ENCODE peak calls at places on chromosomes 4 and X, in eight cellular contexts. D is NCI-H446; Z is cardiac fibroblast; Y is cardiac muscle cell; L is activated CD4-positive, CD25-positive, alpha-beta regulatory T cell treated with anti-CD3 and anti-CD28 coated beads, Interleukin-2, amount 50 U/mL, for 72 hours; W is aorta; F is GM12865; A is endothelial cell. K is an unnamed sample.

GRCh38 chrX:22950278-22951266 is 49.2 kb upstream of the DDX53 start:
- DNase-seq in D (peak), Y (peak), F (no peak), L (no peak), W (no peak), Z (peak), A (no peak), K (peak)

GRCh38 chr4:14701896-14702295 is 300.4 kb upstream of the CPEB2 start:
- DNase-seq in F (no peak), D (peak), W (no peak), Y (no peak), A (no peak), L (no peak), Z (peak), K (peak)

GRCh38 chrX:128800138-128800537 is 723.2 kb downstream of the SMARCA1 start:
- DNase-seq in D (no peak), W (no peak), F (no peak), Y (no peak), Z (no peak), A (no peak), L (no peak), K (no peak)

GRCh38 chr4:4461850-4462249 is 74.9 kb downstream of the NSG1 start:
- DNase-seq in A (no peak), W (no peak), F (no peak), Z (no peak), L (peak), D (no peak), Y (no peak), K (no peak)

GRCh38 chr4:158936238-158936637 is 166.6 kb upstream of the RAPGEF2 start:
- DNase-seq in L (no peak), D (no peak), F (no peak), Y (no peak), W (no peak), Z (no peak), A (no peak), K (no peak)

GRCh38 chrX:281166-281999 is at the start of gene PLCXD1:
- DNase-seq in Y (peak), D (no peak), Z (peak), A (peak), F (peak), W (peak), L (peak), K (peak)

GRCh38 chrX:14676431-14676830 is 147.1 kb downstream of the GLRA2 start:
- DNase-seq in L (no peak), D (no peak), A (no peak), Y (no peak), Z (no peak), W (no peak), F (no peak), K (peak)

GRCh38 chr4:72473434-72473900 is 95.6 kb downstream of the ADAMTS3 start:
- DNase-seq in Y (peak), A (no peak), W (no peak), Z (peak), D (no peak), F (no peak), L (no peak), K (no peak)

GRCh38 chr4:89598602-89599001 is 238.4 kb downstream of the SNCA start:
- DNase-seq in W (no peak), A (no peak), Y (peak), Z (peak), D (peak), F (peak), L (no peak), K (peak)

GRCh38 chrX:101237041-101237440 is 17.5 kb downstream of the DRP2 start:
- DNase-seq in L (no peak), Y (no peak), Z (no peak), A (no peak), F (no peak), W (no peak), D (no peak), K (no peak)

GRCh38 chrX:74925210-74926088 is at the start of gene NEXMIF:
- DNase-seq in Z (peak), F (peak), A (peak), D (peak), L (no peak), Y (peak), W (no peak), K (peak)